ENCODE peak calls at places on chromosomes 1 and 21, in five cellular contexts. One of them, this sample, is unnamed.

GRCh38 chr1:105730701-105731100 is 1325.8 kb upstream of the PRMT6 start:
- DNase-seq in stomach: no peak
- DNase-seq in PC-9: no peak
- DNase-seq in lower lobe of right lung: no peak
- DNase-seq in lung: no peak
- DNase-seq in this sample: no peak

GRCh38 chr1:105632342-105633196 is 1423.9 kb upstream of the PRMT6 start:
- DNase-seq in PC-9: peak
- DNase-seq in stomach: no peak
- DNase-seq in lung: no peak
- DNase-seq in lower lobe of right lung: no peak
- DNase-seq in this sample: no peak

GRCh38 chr1:31837441-31838158 is 21.8 kb upstream of the SPOCD1 start:
- DNase-seq in lung: no peak
- DNase-seq in PC-9: no peak
- DNase-seq in lower lobe of right lung: no peak
- DNase-seq in stomach: no peak
- DNase-seq in this sample: peak

GRCh38 chr1:84539972-84540371 is 33.6 kb upstream of the GNG5 start:
- DNase-seq in PC-9: no peak
- DNase-seq in lung: no peak
- DNase-seq in stomach: no peak
- DNase-seq in lower lobe of right lung: no peak
- DNase-seq in this sample: no peak

GRCh38 chr21:44846485-44847260 is 26.8 kb downstream of the PTTG1IP start:
- DNase-seq in lung: peak
- DNase-seq in PC-9: no peak
- DNase-seq in lower lobe of right lung: peak
- DNase-seq in stomach: peak
- DNase-seq in this sample: peak

GRCh38 chr1:228256626-228257375 is 49.0 kb downstream of the OBSCN start:
- DNase-seq in lung: no peak
- DNase-seq in stomach: no peak
- DNase-seq in lower lobe of right lung: no peak
- DNase-seq in PC-9: no peak
- DNase-seq in this sample: no peak

GRCh38 chr1:214553142-214553710 is 1.8 kb upstream of the PTPN14 start:
- DNase-seq in lower lobe of right lung: no peak
- DNase-seq in stomach: no peak
- DNase-seq in lung: no peak
- DNase-seq in PC-9: no peak
- DNase-seq in this sample: no peak

GRCh38 chr1:63073530-63074306 is 248.6 kb upstream of the FOXD3 start:
- DNase-seq in stomach: no peak
- DNase-seq in lower lobe of right lung: no peak
- DNase-seq in PC-9: no peak
- DNase-seq in lung: no peak
- DNase-seq in this sample: no peak

GRCh38 chr1:99269321-99269720 is 5.0 kb downstream of the PLPPR4 start:
- DNase-seq in lower lobe of right lung: no peak
- DNase-seq in PC-9: no peak
- DNase-seq in lung: no peak
- DNase-seq in stomach: no peak
- DNase-seq in this sample: no peak

GRCh38 chr21:41837756-41838297 is 41.3 kb downstream of the PRDM15 start:
- DNase-seq in PC-9: no peak
- DNase-seq in lung: no peak
- DNase-seq in lower lobe of right lung: no peak
- DNase-seq in stomach: no peak
- DNase-seq in this sample: no peak

GRCh38 chr1:3349161-3349967 is 105.1 kb upstream of the ARHGEF16 start:
- DNase-seq in lower lobe of right lung: no peak
- DNase-seq in lung: no peak
- DNase-seq in stomach: peak
- DNase-seq in PC-9: no peak
- DNase-seq in this sample: no peak

GRCh38 chr1:17199267-17200044 is 5.5 kb upstream of the PADI1 start:
- DNase-seq in stomach: no peak
- DNase-seq in lung: no peak
- DNase-seq in lower lobe of right lung: no peak
- DNase-seq in PC-9: no peak
- DNase-seq in this sample: no peak

GRCh38 chr1:24981632-24982007 is 51.5 kb upstream of the RUNX3 start:
- DNase-seq in lung: no peak
- DNase-seq in lower lobe of right lung: no peak
- DNase-seq in stomach: no peak
- DNase-seq in PC-9: no peak
- DNase-seq in this sample: no peak

GRCh38 chr1:44543064-44543815 is 131.0 kb downstream of the TMEM53 start:
- DNase-seq in stomach: no peak
- DNase-seq in PC-9: no peak
- DNase-seq in lower lobe of right lung: no peak
- DNase-seq in lung: no peak
- DNase-seq in this sample: no peak

GRCh38 chr1:58780586-58781452 is 3.0 kb downstream of the JUN start:
- DNase-seq in lower lobe of right lung: no peak
- DNase-seq in lung: no peak
- DNase-seq in stomach: peak
- DNase-seq in PC-9: peak
- DNase-seq in this sample: peak

GRCh38 chr1:210239295-210240155 is 6.9 kb downstream of the SERTAD4 start:
- DNase-seq in lower lobe of right lung: no peak
- DNase-seq in stomach: no peak
- DNase-seq in PC-9: peak
- DNase-seq in lung: no peak
- DNase-seq in this sample: no peak

GRCh38 chr1:162663589-162664030 is 31.3 kb downstream of the DDR2 start:
- DNase-seq in stomach: no peak
- DNase-seq in lung: peak
- DNase-seq in PC-9: no peak
- DNase-seq in lower lobe of right lung: no peak
- DNase-seq in this sample: no peak

GRCh38 chr1:23810818-23811420 is 10.4 kb upstream of the GALE start:
- DNase-seq in lung: peak
- DNase-seq in stomach: peak
- DNase-seq in lower lobe of right lung: peak
- DNase-seq in PC-9: no peak
- DNase-seq in this sample: no peak

GRCh38 chr1:6262570-6263420 is 1.9 kb upstream of the GPR153 start:
- DNase-seq in lung: peak
- DNase-seq in lower lobe of right lung: no peak
- DNase-seq in stomach: no peak
- DNase-seq in PC-9: no peak
- DNase-seq in this sample: no peak

GRCh38 chr1:218349365-218350021 is 4.4 kb downstream of the TGFB2 start:
- DNase-seq in PC-9: no peak
- DNase-seq in stomach: no peak
- DNase-seq in lung: no peak
- DNase-seq in lower lobe of right lung: no peak
- DNase-seq in this sample: no peak

GRCh38 chr1:1545946-1546737 is 5.7 kb upstream of the TMEM240 start:
- DNase-seq in stomach: no peak
- DNase-seq in PC-9: no peak
- DNase-seq in lung: no peak
- DNase-seq in lower lobe of right lung: no peak
- DNase-seq in this sample: no peak

GRCh38 chr1:10696977-10697376 is 99.5 kb downstream of the CASZ1 start:
- DNase-seq in lower lobe of right lung: no peak
- DNase-seq in stomach: no peak
- DNase-seq in PC-9: no peak
- DNase-seq in lung: no peak
- DNase-seq in this sample: no peak

GRCh38 chr21:35333831-35334593 is 284.9 kb upstream of the RUNX1 start:
- DNase-seq in PC-9: no peak
- DNase-seq in lung: no peak
- DNase-seq in lower lobe of right lung: peak
- DNase-seq in stomach: no peak
- DNase-seq in this sample: no peak

GRCh38 chr1:234114648-234115307 is 210.3 kb downstream of the SLC35F3 start:
- DNase-seq in lung: no peak
- DNase-seq in stomach: no peak
- DNase-seq in lower lobe of right lung: no peak
- DNase-seq in PC-9: peak
- DNase-seq in this sample: peak

GRCh38 chr1:241957692-241958494 is at the start of gene BECN2:
- DNase-seq in PC-9: no peak
- DNase-seq in stomach: no peak
- DNase-seq in lower lobe of right lung: no peak
- DNase-seq in lung: no peak
- DNase-seq in this sample: no peak

GRCh38 chr1:40059960-40060337 is 19.4 kb downstream of the CAP1 start:
- DNase-seq in lower lobe of right lung: no peak
- DNase-seq in lung: no peak
- DNase-seq in stomach: no peak
- DNase-seq in PC-9: no peak
- DNase-seq in this sample: no peak

DNA sequence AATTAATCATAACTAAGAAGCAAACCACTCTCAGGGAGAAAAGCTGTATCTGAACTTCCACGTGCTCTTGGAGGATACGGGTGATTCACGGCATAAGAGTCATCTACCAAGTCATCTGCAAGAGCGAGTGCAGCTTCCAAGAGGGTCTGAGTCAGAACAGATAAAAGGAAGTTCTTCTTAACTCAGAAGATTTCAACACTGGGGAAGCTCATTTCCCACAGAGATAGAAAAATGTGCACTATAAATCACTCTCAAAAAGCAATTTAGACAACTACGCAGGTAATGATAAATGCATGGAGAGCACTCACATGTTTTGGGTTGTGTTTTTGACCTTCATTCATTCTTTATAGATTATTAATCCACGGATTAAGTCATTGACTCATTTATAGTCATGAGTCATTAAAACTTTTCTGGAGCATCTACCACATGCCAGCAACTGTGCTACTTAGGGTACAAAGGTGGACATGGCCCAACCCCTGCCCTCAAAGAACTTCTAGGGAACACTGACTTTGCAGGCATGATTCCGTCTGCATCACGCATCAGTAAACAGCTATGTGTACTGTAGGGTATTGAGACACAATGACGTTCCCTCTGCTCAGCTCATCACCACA is 20.8 kb downstream of the KCNJ15 start:
- DNase-seq in lung: no peak
- DNase-seq in lower lobe of right lung: no peak
- DNase-seq in PC-9: no peak
- DNase-seq in stomach: no peak
- DNase-seq in this sample: no peak
- H3K27ac ChIP-seq in lung: no peak
- H3K27ac ChIP-seq in lower lobe of right lung: no peak
- H3K27ac ChIP-seq in PC-9: no peak
- H3K27ac ChIP-seq in stomach: peak
- H3K27ac ChIP-seq in this sample: no peak

GRCh38 chr1:8742022-8742924 is 75.2 kb downstream of the RERE start:
- DNase-seq in stomach: no peak
- DNase-seq in lung: no peak
- DNase-seq in lower lobe of right lung: no peak
- DNase-seq in PC-9: peak
- DNase-seq in this sample: no peak

GRCh38 chr1:8739377-8739776 is 78.1 kb downstream of the RERE start:
- DNase-seq in PC-9: no peak
- DNase-seq in stomach: no peak
- DNase-seq in lung: no peak
- DNase-seq in lower lobe of right lung: no peak
- DNase-seq in this sample: no peak

GRCh38 chr1:8740034-8740449 is 77.4 kb downstream of the RERE start:
- DNase-seq in lower lobe of right lung: no peak
- DNase-seq in lung: no peak
- DNase-seq in stomach: no peak
- DNase-seq in PC-9: peak
- DNase-seq in this sample: no peak

GRCh38 chr1:8733463-8733862 is 84.0 kb downstream of the RERE start:
- DNase-seq in lower lobe of right lung: no peak
- DNase-seq in stomach: peak
- DNase-seq in lung: peak
- DNase-seq in PC-9: peak
- DNase-seq in this sample: peak

DNA sequence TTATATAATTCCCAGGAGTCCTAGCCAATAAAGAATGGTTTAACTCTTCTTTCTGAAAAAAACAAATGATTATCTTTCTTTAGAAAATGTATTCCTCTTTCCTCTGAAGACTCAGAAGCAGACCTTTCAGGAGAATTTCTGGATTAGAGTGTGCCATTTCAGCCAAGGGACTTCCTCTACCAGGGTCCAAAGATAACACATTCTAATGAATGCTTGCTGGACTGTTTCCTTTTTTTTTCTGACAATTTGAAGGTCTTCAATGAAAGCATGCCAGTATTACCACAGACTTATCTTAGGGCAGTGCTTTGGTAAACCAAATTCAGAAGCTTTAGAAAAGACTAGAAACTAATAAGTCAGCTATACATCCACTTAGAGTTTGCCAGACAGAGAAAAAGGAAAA is 80.5 kb downstream of the RERE start:
- DNase-seq in lung: no peak
- DNase-seq in lower lobe of right lung: no peak
- DNase-seq in stomach: no peak
- DNase-seq in PC-9: no peak
- DNase-seq in this sample: no peak
- H3K27ac ChIP-seq in lung: no peak
- H3K27ac ChIP-seq in lower lobe of right lung: no peak
- H3K27ac ChIP-seq in stomach: no peak
- H3K27ac ChIP-seq in PC-9: no peak
- H3K27ac ChIP-seq in this sample: no peak

DNA sequence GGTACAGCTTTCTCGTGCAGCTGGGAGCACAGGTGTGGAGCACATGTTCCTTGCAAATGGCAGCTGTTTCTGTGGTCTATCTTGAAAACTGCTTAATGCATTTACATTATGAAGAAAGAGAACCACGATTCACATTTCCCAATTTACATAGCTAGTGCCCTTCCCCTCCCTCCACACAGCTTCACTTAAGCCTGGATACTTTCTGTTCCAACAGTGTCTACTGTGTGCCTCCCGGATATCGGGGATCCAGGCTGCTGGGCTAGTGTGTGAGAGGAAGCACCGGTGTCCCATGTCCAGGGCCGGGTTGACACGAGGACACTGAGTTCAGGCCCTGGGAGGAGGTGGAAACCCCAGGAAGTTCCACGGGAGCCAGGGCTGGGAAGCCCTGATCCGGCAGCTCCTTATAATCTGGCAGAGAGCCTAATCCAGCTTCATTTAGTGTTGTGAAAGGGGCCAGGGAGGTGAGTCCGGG is 31.7 kb downstream of the TMCC2 start:
- DNase-seq in PC-9: no peak
- DNase-seq in stomach: no peak
- DNase-seq in lower lobe of right lung: no peak
- DNase-seq in lung: no peak
- DNase-seq in this sample: no peak
- H3K27ac ChIP-seq in PC-9: no peak
- H3K27ac ChIP-seq in stomach: peak
- H3K27ac ChIP-seq in lower lobe of right lung: no peak
- H3K27ac ChIP-seq in lung: no peak
- H3K27ac ChIP-seq in this sample: no peak

DNA sequence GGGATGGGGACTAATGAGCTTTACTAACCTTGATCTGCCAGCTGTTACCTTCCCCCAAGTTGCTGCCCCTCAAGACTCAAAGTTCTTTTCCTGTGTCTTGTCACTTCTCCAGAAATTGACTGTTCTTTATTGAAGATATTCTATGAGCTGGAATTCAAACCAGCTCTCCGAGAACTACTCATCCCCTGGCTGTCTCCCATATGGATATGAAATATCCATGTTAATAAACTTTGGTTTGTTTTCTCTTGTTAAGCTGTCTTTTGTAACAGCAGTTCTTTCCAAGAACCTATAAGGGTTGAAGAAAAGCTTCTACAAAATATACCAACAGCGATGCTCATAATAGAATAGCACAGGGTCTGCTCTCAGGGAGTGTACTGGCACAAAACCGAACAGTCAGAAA is 77.0 kb downstream of the CAMK2N1 start:
- DNase-seq in stomach: no peak
- DNase-seq in lower lobe of right lung: no peak
- DNase-seq in PC-9: no peak
- DNase-seq in lung: no peak
- DNase-seq in this sample: no peak
- H3K27ac ChIP-seq in stomach: no peak
- H3K27ac ChIP-seq in lower lobe of right lung: no peak
- H3K27ac ChIP-seq in PC-9: no peak
- H3K27ac ChIP-seq in lung: no peak
- H3K27ac ChIP-seq in this sample: no peak